ENCODE peak calls at places on chromosomes 7 and 10, in seven cellular contexts. One of them, this sample, is unnamed.

GRCh38 chr7:27185013-27185707 is at the start of gene HOXA11:
- DNase-seq in Peyer's patch: no peak
- DNase-seq in astrocyte of the spinal cord: no peak
- DNase-seq in psoas muscle: no peak
- DNase-seq in uterus: peak
- DNase-seq in neural crest cell: no peak
- DNase-seq in CD4-positive, alpha-beta T cell: no peak
- DNase-seq in this sample: no peak

GRCh38 chr7:120864146-120864920 is 6.4 kb upstream of the TSPAN12 start:
- DNase-seq in Peyer's patch: no peak
- DNase-seq in astrocyte of the spinal cord: no peak
- DNase-seq in psoas muscle: no peak
- DNase-seq in uterus: no peak
- DNase-seq in neural crest cell: no peak
- DNase-seq in CD4-positive, alpha-beta T cell: no peak
- DNase-seq in this sample: no peak

GRCh38 chr7:150631084-150631824 is 931 bp downstream of the GIMAP6 start:
- DNase-seq in Peyer's patch: no peak
- DNase-seq in astrocyte of the spinal cord: no peak
- DNase-seq in psoas muscle: peak
- DNase-seq in uterus: peak
- DNase-seq in neural crest cell: no peak
- DNase-seq in CD4-positive, alpha-beta T cell: peak
- DNase-seq in this sample: peak

GRCh38 chr7:85070967-85071628 is 115.8 kb downstream of the SEMA3D start:
- DNase-seq in Peyer's patch: no peak
- DNase-seq in astrocyte of the spinal cord: peak
- DNase-seq in psoas muscle: no peak
- DNase-seq in uterus: no peak
- DNase-seq in neural crest cell: no peak
- DNase-seq in CD4-positive, alpha-beta T cell: no peak
- DNase-seq in this sample: no peak

GRCh38 chr10:78868456-78868855 is 200.3 kb upstream of the ZMIZ1 start:
- DNase-seq in Peyer's patch: no peak
- DNase-seq in astrocyte of the spinal cord: no peak
- DNase-seq in psoas muscle: no peak
- DNase-seq in uterus: no peak
- DNase-seq in neural crest cell: no peak
- DNase-seq in CD4-positive, alpha-beta T cell: no peak
- DNase-seq in this sample: no peak

GRCh38 chr10:124627851-124628675 is 116.1 kb downstream of the FAM53B start:
- DNase-seq in Peyer's patch: no peak
- DNase-seq in astrocyte of the spinal cord: no peak
- DNase-seq in psoas muscle: peak
- DNase-seq in uterus: no peak
- DNase-seq in neural crest cell: no peak
- DNase-seq in CD4-positive, alpha-beta T cell: no peak
- DNase-seq in this sample: peak

GRCh38 chr10:32548208-32548607 is 102.3 kb downstream of the CCDC7 start:
- DNase-seq in Peyer's patch: no peak
- DNase-seq in astrocyte of the spinal cord: no peak
- DNase-seq in psoas muscle: no peak
- DNase-seq in uterus: no peak
- DNase-seq in neural crest cell: no peak
- DNase-seq in CD4-positive, alpha-beta T cell: no peak
- DNase-seq in this sample: no peak

GRCh38 chr7:88566174-88566729 is 193.2 kb upstream of the ZNF804B start:
- DNase-seq in Peyer's patch: no peak
- DNase-seq in astrocyte of the spinal cord: no peak
- DNase-seq in psoas muscle: no peak
- DNase-seq in uterus: no peak
- DNase-seq in neural crest cell: no peak
- DNase-seq in CD4-positive, alpha-beta T cell: no peak
- DNase-seq in this sample: no peak

GRCh38 chr7:135147341-135147898 is 452 bp upstream of the TMEM140 start:
- DNase-seq in Peyer's patch: no peak
- DNase-seq in astrocyte of the spinal cord: peak
- DNase-seq in psoas muscle: no peak
- DNase-seq in uterus: peak
- DNase-seq in neural crest cell: no peak
- DNase-seq in CD4-positive, alpha-beta T cell: no peak
- DNase-seq in this sample: no peak

GRCh38 chr7:17554341-17555015 is 256.0 kb downstream of the AHR start:
- DNase-seq in Peyer's patch: no peak
- DNase-seq in astrocyte of the spinal cord: no peak
- DNase-seq in psoas muscle: no peak
- DNase-seq in uterus: no peak
- DNase-seq in neural crest cell: no peak
- DNase-seq in CD4-positive, alpha-beta T cell: no peak
- DNase-seq in this sample: no peak

GRCh38 chr10:110649652-110650264 is 5.6 kb downstream of the RBM20 start:
- DNase-seq in Peyer's patch: no peak
- DNase-seq in astrocyte of the spinal cord: no peak
- DNase-seq in psoas muscle: no peak
- DNase-seq in uterus: no peak
- DNase-seq in neural crest cell: no peak
- DNase-seq in CD4-positive, alpha-beta T cell: no peak
- DNase-seq in this sample: no peak

GRCh38 chr10:110650265-110650668 is 6.1 kb downstream of the RBM20 start:
- DNase-seq in Peyer's patch: no peak
- DNase-seq in astrocyte of the spinal cord: no peak
- DNase-seq in psoas muscle: no peak
- DNase-seq in uterus: no peak
- DNase-seq in neural crest cell: no peak
- DNase-seq in CD4-positive, alpha-beta T cell: no peak
- DNase-seq in this sample: no peak

GRCh38 chr10:110647136-110647430 is 2.9 kb downstream of the RBM20 start:
- DNase-seq in Peyer's patch: no peak
- DNase-seq in astrocyte of the spinal cord: no peak
- DNase-seq in psoas muscle: no peak
- DNase-seq in uterus: no peak
- DNase-seq in neural crest cell: no peak
- DNase-seq in CD4-positive, alpha-beta T cell: no peak
- DNase-seq in this sample: no peak

GRCh38 chr10:110651044-110651958 is 7.2 kb downstream of the RBM20 start:
- DNase-seq in Peyer's patch: no peak
- DNase-seq in astrocyte of the spinal cord: peak
- DNase-seq in psoas muscle: peak
- DNase-seq in uterus: no peak
- DNase-seq in neural crest cell: no peak
- DNase-seq in CD4-positive, alpha-beta T cell: no peak
- DNase-seq in this sample: no peak

DNA sequence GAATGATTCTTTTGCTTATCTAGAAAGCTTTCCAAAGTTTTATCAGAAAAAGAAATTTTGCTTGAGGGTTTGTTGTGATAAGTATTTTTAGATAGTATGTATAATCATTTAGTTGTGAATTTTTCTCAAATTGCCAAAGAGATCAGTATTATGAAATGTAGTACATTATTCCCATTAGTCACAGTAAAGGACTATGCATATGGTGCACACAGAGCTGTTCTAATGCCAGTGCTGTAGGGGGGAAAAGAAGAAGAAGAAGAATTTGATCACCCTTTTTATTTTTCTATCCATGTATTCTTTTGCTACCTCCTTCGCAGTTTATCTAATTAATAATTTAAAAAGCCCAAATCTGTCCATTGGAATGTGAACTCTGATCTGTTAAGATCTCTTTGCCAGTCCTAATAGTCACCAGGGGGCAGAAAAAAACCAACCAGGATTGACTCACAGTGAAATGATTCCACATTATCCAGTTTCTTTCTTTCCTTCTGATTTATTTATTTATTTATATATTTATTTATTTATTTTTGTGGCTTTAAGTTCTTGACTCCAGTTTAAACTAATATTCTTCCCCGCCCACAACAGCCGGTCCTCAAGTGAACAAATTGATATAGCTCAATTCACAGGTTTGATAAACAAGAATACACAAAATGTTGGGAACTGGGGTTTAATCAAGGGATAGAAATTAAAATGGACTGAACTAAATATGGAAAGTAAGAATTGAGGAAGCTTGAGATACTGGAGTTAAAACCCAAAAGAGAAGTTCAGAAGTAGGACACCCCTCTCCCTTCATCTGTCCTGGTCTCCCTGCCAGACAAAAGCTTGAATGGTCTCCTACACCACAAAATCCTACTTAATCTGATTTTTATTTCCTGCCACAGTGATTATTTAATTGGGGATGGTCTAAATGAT is 4.9 kb downstream of the RBM20 start:
- DNase-seq in Peyer's patch: no peak
- DNase-seq in astrocyte of the spinal cord: no peak
- DNase-seq in psoas muscle: no peak
- DNase-seq in uterus: no peak
- DNase-seq in neural crest cell: no peak
- DNase-seq in CD4-positive, alpha-beta T cell: no peak
- DNase-seq in this sample: no peak
- TF ChIP-seq CTCF in Peyer's patch: no peak
- TF ChIP-seq CTCF in astrocyte of the spinal cord: peak
- TF ChIP-seq CTCF in psoas muscle: peak
- TF ChIP-seq CTCF in uterus: no peak
- TF ChIP-seq CTCF in neural crest cell: no peak
- TF ChIP-seq CTCF in CD4-positive, alpha-beta T cell: no peak
- TF ChIP-seq CTCF in this sample: no peak

GRCh38 chr10:16848562-16849154 is 31.4 kb upstream of the RSU1 start:
- DNase-seq in Peyer's patch: no peak
- DNase-seq in astrocyte of the spinal cord: no peak
- DNase-seq in psoas muscle: peak
- DNase-seq in uterus: no peak
- DNase-seq in neural crest cell: no peak
- DNase-seq in CD4-positive, alpha-beta T cell: no peak
- DNase-seq in this sample: no peak

GRCh38 chr10:16845248-16845647 is 28.0 kb upstream of the RSU1 start:
- DNase-seq in Peyer's patch: no peak
- DNase-seq in astrocyte of the spinal cord: no peak
- DNase-seq in psoas muscle: no peak
- DNase-seq in uterus: peak
- DNase-seq in neural crest cell: no peak
- DNase-seq in CD4-positive, alpha-beta T cell: no peak
- DNase-seq in this sample: no peak

GRCh38 chr10:16847644-16848043 is 30.4 kb upstream of the RSU1 start:
- DNase-seq in Peyer's patch: no peak
- DNase-seq in astrocyte of the spinal cord: peak
- DNase-seq in psoas muscle: no peak
- DNase-seq in uterus: no peak
- DNase-seq in neural crest cell: no peak
- DNase-seq in CD4-positive, alpha-beta T cell: no peak
- DNase-seq in this sample: no peak

DNA sequence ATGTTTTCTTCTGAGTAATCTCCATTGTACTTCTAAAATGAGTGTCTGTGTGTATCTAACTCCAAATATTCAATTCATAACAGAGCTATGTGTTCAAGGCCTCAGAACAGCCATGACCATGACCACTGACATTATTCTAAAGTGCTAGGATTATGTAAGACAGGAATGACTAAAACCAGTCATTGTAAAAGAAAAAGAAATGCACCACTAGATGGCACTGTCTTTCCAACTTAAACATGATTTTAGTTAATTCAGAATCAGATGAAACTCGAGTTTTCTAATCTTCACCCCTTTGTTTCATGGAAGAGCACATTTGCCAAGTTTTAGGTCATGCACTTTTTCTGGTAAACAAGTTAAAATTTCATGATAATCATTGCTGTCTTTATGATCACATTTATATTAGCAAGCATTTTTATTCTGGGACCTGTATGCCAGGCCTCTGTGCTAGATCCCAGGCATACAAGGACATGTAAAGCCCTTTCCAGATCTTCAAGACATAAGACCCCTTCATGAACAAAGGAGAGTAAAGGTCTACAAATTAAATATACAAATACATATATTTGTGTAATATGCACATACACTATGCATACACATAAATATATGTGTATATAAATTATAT is 26.1 kb upstream of the RSU1 start:
- DNase-seq in Peyer's patch: no peak
- DNase-seq in astrocyte of the spinal cord: peak
- DNase-seq in psoas muscle: no peak
- DNase-seq in uterus: no peak
- DNase-seq in neural crest cell: no peak
- DNase-seq in CD4-positive, alpha-beta T cell: no peak
- DNase-seq in this sample: no peak
- TF ChIP-seq CTCF in Peyer's patch: peak
- TF ChIP-seq CTCF in astrocyte of the spinal cord: peak
- TF ChIP-seq CTCF in psoas muscle: peak
- TF ChIP-seq CTCF in uterus: peak
- TF ChIP-seq CTCF in neural crest cell: peak
- TF ChIP-seq CTCF in CD4-positive, alpha-beta T cell: peak
- TF ChIP-seq CTCF in this sample: peak

DNA sequence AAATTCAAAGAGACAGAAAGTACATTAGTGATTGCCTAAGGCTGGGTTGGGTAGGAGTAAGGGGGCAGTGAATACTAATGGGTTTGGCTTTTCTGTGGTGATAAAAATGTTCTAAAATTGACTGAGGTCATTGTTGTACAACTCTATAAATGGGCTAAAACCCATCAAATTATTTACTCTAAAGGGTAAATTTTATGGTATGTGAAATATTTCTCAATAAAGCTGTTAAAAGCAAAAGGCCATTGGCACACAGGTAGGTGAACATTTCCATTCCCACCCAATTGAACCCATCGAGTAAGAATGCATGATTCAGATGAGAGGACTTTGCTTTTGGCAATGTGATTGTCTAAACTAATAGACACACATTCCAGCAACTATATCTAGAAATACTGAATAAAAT is 579.4 kb downstream of the GATA3 start:
- DNase-seq in Peyer's patch: no peak
- DNase-seq in astrocyte of the spinal cord: no peak
- DNase-seq in psoas muscle: no peak
- DNase-seq in uterus: no peak
- DNase-seq in neural crest cell: no peak
- DNase-seq in CD4-positive, alpha-beta T cell: no peak
- DNase-seq in this sample: no peak
- TF ChIP-seq CTCF in Peyer's patch: no peak
- TF ChIP-seq CTCF in astrocyte of the spinal cord: no peak
- TF ChIP-seq CTCF in psoas muscle: no peak
- TF ChIP-seq CTCF in uterus: no peak
- TF ChIP-seq CTCF in neural crest cell: no peak
- TF ChIP-seq CTCF in CD4-positive, alpha-beta T cell: no peak
- TF ChIP-seq CTCF in this sample: no peak

DNA sequence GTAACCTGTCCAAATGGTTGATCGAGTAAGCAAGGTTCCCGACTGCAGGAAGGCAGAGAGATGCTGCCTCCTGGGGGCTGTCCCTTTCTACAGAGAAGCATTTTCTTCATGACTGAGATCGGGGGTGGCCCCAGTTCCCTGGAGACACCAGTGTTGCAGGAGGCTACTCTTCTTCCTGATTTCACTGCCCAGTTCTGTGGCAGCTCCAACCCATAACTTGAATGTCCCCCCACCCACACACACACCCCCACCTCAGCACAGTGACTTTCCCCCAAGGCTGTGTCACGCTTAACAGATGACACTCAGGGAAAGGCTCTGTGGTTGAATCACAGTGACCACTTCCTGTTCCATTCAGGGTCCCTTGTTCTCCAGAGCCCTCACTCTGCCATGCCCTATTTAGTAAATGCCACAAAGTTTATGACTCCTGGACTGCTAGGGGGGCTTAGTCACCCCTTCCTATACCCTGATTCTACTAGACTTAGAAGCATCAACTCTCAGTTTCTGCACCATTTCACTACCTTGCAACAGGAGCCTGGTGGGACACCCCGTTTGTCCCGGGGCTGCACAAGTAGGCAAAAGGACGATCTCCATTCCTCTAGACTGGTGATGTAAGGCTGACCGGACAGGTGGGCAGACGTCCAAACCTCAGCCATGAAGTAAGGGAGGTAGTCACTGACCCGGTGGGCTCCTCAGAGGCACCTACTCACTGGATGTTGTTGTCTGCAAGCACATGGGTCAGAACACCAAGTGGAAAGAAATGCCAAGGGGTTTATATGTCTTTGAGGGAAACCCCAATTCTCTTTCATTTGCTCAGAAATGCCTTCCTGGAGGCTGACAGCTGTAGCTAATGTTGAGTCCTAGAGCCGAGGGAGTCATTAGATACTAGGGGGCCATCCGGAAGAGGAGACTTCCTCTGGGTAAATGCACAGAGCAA is 31.3 kb upstream of the SMC3 start:
- DNase-seq in Peyer's patch: no peak
- DNase-seq in astrocyte of the spinal cord: peak
- DNase-seq in psoas muscle: no peak
- DNase-seq in uterus: no peak
- DNase-seq in neural crest cell: no peak
- DNase-seq in CD4-positive, alpha-beta T cell: peak
- DNase-seq in this sample: peak
- TF ChIP-seq CTCF in Peyer's patch: peak
- TF ChIP-seq CTCF in astrocyte of the spinal cord: peak
- TF ChIP-seq CTCF in psoas muscle: peak
- TF ChIP-seq CTCF in uterus: peak
- TF ChIP-seq CTCF in neural crest cell: no peak
- TF ChIP-seq CTCF in CD4-positive, alpha-beta T cell: peak
- TF ChIP-seq CTCF in this sample: peak

This sample was measured in left ventricle myocardium inferior.